ENCODE peak calls at places on chromosomes 11 and 22, in eight cellular contexts. R, I, Q, X, W, B, A and S are unnamed samples.

GRCh38 chr11:113241190-113242051 is 73.0 kb upstream of the TTC12 start:
- DNase-seq in A (no peak), R (no peak), I (no peak), X (peak; percentile 36), W (no peak), Q (no peak), B (no peak), S (no peak)

GRCh38 chr11:1488575-1489180 is 2.1 kb upstream of the MOB2 start:
- DNase-seq in R (no peak), B (no peak), A (no peak), I (no peak), Q (no peak), X (no peak), W (no peak), S (no peak)

GRCh38 chr11:17748761-17749721 is 14.5 kb downstream of the KCNC1 start:
- DNase-seq in Q (no peak), X (no peak), R (no peak), B (no peak), I (no peak), A (no peak), W (no peak), S (no peak)

GRCh38 chr11:87405356-87405755 is 367.6 kb downstream of the TMEM135 start:
- DNase-seq in W (no peak), I (no peak), Q (no peak), A (no peak), X (no peak), B (no peak), R (no peak), S (no peak)

GRCh38 chr11:130522284-130522961 is 74.0 kb downstream of the ADAMTS15 start:
- DNase-seq in R (no peak), B (no peak), I (no peak), Q (peak; percentile 86), W (peak; percentile 91), X (peak; percentile 95), A (peak; percentile 51), S (peak; percentile 70)

GRCh38 chr11:12723410-12724297 is 49.4 kb downstream of the TEAD1 start:
- DNase-seq in W (no peak), A (no peak), X (no peak), I (no peak), R (peak; percentile 43), B (no peak), Q (no peak), S (no peak)

GRCh38 chr11:115765803-115766239 is 261.6 kb upstream of the CADM1 start:
- DNase-seq in X (no peak), I (no peak), B (no peak), Q (no peak), A (peak; percentile 46), W (no peak), R (no peak), S (no peak)

GRCh38 chr11:3139481-3140290 is 25.4 kb downstream of the OSBPL5 start:
- DNase-seq in R (no peak), B (no peak), W (no peak), A (no peak), Q (no peak), X (no peak), I (no peak), S (no peak)

GRCh38 chr11:35622070-35622469 is 3.8 kb downstream of the FJX1 start:
- DNase-seq in W (no peak), X (peak; percentile 80), I (no peak), Q (peak; percentile 56), B (no peak), R (peak; percentile 10), A (peak; percentile 39), S (no peak)

GRCh38 chr22:25448435-25449051 is 115.9 kb upstream of the GRK3 start:
- DNase-seq in I (no peak), R (no peak), X (peak; percentile 42), Q (no peak), W (no peak), A (no peak), B (peak; percentile 15), S (no peak)

GRCh38 chr22:50091092-50091491 is 1.3 kb downstream of the MOV10L1 start:
- DNase-seq in X (no peak), R (no peak), A (no peak), I (no peak), W (no peak), B (no peak), Q (no peak), S (no peak)

GRCh38 chr11:78952866-78953265 is 378.2 kb upstream of the NARS2 start:
- DNase-seq in A (no peak), X (no peak), W (no peak), B (no peak), I (no peak), Q (no peak), R (no peak), S (no peak)

GRCh38 chr11:87176044-87176443 is 138.3 kb downstream of the TMEM135 start:
- DNase-seq in X (no peak), R (no peak), Q (no peak), A (no peak), I (no peak), B (no peak), W (no peak), S (no peak)

GRCh38 chr22:30047364-30047738 is 32.9 kb upstream of the HORMAD2 start:
- DNase-seq in B (no peak), Q (no peak), A (no peak), W (no peak), R (no peak), I (no peak), X (no peak), S (no peak)

GRCh38 chr11:38160433-38160832 is 1562.4 kb upstream of the RAG2 start:
- DNase-seq in W (no peak), Q (no peak), A (no peak), I (no peak), R (no peak), B (no peak), X (no peak), S (no peak)

GRCh38 chr11:8442301-8442700 is 151.7 kb downstream of the STK33 start:
- DNase-seq in R (no peak), Q (no peak), X (no peak), I (no peak), B (no peak), W (no peak), A (no peak), S (no peak)

GRCh38 chr22:47386812-47387510 is 624.5 kb downstream of the TBC1D22A start:
- DNase-seq in A (no peak), R (no peak), X (no peak), W (no peak), B (no peak), Q (no peak), I (no peak), S (peak; percentile 27)

GRCh38 chr22:25602924-25603323 is 38.4 kb downstream of the GRK3 start:
- DNase-seq in X (no peak), Q (no peak), I (no peak), W (no peak), R (no peak), A (no peak), B (no peak), S (no peak)

GRCh38 chr11:59295435-59295834 is 63.3 kb upstream of the OR5AN1 start:
- DNase-seq in A (no peak), Q (no peak), X (no peak), R (no peak), I (no peak), W (no peak), B (no peak), S (no peak)

GRCh38 chr11:119845756-119846155 is 116.8 kb upstream of the NECTIN1 start:
- DNase-seq in Q (peak; percentile 29), B (no peak), I (no peak), X (no peak), A (no peak), R (no peak), W (no peak), S (no peak)

GRCh38 chr11:14537134-14537599 is 17.0 kb upstream of the PSMA1 start:
- DNase-seq in Q (peak; percentile 36), W (no peak), I (peak; percentile 48), X (peak; percentile 68), B (peak; percentile 29), A (no peak), R (peak; percentile 50), S (no peak)

GRCh38 chr11:19498986-19499669 is 213.5 kb upstream of the NAV2 start:
- DNase-seq in Q (no peak), X (peak; percentile 69), A (no peak), R (peak; percentile 81), I (no peak), B (no peak), W (no peak), S (no peak)

GRCh38 chr11:66068154-66068821 is 1.8 kb upstream of the PACS1 start:
- DNase-seq in I (peak; percentile 81), W (peak; percentile 70), R (peak; percentile 82), A (no peak), Q (peak; percentile 94), B (peak; percentile 80), X (peak; percentile 82), S (peak; percentile 64)

GRCh38 chr11:112318193-112318592 is 57.5 kb upstream of the PLET1 start:
- DNase-seq in Q (peak; percentile 67), R (no peak), B (no peak), X (peak; percentile 78), A (peak; percentile 85), W (no peak), I (no peak), S (no peak)

GRCh38 chr11:123653997-123654565 is 343 bp downstream of the SCN3B start:
- DNase-seq in B (peak; percentile 31), R (peak; percentile 75), A (no peak), Q (peak; percentile 45), W (peak; percentile 51), X (peak; percentile 86), I (no peak), S (peak; percentile 35)

GRCh38 chr11:12813371-12814225 is 139.4 kb downstream of the TEAD1 start:
- DNase-seq in A (no peak), I (no peak), B (no peak), W (peak; percentile 24), X (no peak), Q (no peak), R (no peak), S (no peak)

GRCh38 chr11:67463186-67463585 is 5.9 kb downstream of the TMEM134 start:
- DNase-seq in R (no peak), Q (no peak), W (no peak), I (no peak), A (no peak), X (no peak), B (no peak), S (no peak)

GRCh38 chr11:1837171-1838076 is 1.4 kb upstream of the TNNI2 start:
- DNase-seq in R (peak; percentile 35), B (peak; percentile 79), Q (peak; percentile 63), X (peak; percentile 82), W (peak; percentile 78), I (peak; percentile 74), A (no peak), S (no peak)